ENCODE peak calls at places on chromosomes 13 and 19, in five cellular contexts. One of them, this sample, is unnamed.
A peak's percentile ranks its signal among the peaks of the same experiment; 100 is the strongest.

GRCh38 chr13:99415014-99415650 is 86.1 kb upstream of the TM9SF2 start:
- DNase-seq in T-helper 22 cell: no peak
- DNase-seq in stimulated activated effector memory CD8-positive, alpha-beta T cell treated with anti-CD3 and anti-CD28 coated beads, Interleukin-12 subunit alpha, Interleukin-12 subunit beta, amount 100 ng/mL, for 72 hours: no peak
- DNase-seq in cardiac fibroblast: no peak
- DNase-seq in effector CD4-positive, alpha-beta T cell: no peak
- DNase-seq in this sample: no peak

GRCh38 chr13:48783181-48783630 is 129.5 kb downstream of the CYSLTR2 start:
- DNase-seq in T-helper 22 cell: no peak
- DNase-seq in stimulated activated effector memory CD8-positive, alpha-beta T cell treated with anti-CD3 and anti-CD28 coated beads, Interleukin-12 subunit alpha, Interleukin-12 subunit beta, amount 100 ng/mL, for 72 hours: no peak
- DNase-seq in cardiac fibroblast: peak; percentile 100
- DNase-seq in effector CD4-positive, alpha-beta T cell: no peak
- DNase-seq in this sample: peak; percentile 61

GRCh38 chr13:36813226-36813625 is 5.8 kb upstream of the RFXAP start:
- DNase-seq in T-helper 22 cell: no peak
- DNase-seq in stimulated activated effector memory CD8-positive, alpha-beta T cell treated with anti-CD3 and anti-CD28 coated beads, Interleukin-12 subunit alpha, Interleukin-12 subunit beta, amount 100 ng/mL, for 72 hours: no peak
- DNase-seq in cardiac fibroblast: no peak
- DNase-seq in effector CD4-positive, alpha-beta T cell: no peak
- DNase-seq in this sample: no peak

GRCh38 chr13:33351324-33351723 is 65.8 kb upstream of the STARD13 start:
- DNase-seq in T-helper 22 cell: no peak
- DNase-seq in stimulated activated effector memory CD8-positive, alpha-beta T cell treated with anti-CD3 and anti-CD28 coated beads, Interleukin-12 subunit alpha, Interleukin-12 subunit beta, amount 100 ng/mL, for 72 hours: no peak
- DNase-seq in cardiac fibroblast: peak; percentile 83
- DNase-seq in effector CD4-positive, alpha-beta T cell: no peak
- DNase-seq in this sample: no peak

GRCh38 chr19:35222373-35223005 is 6.0 kb downstream of the FAM187B start:
- DNase-seq in T-helper 22 cell: no peak
- DNase-seq in stimulated activated effector memory CD8-positive, alpha-beta T cell treated with anti-CD3 and anti-CD28 coated beads, Interleukin-12 subunit alpha, Interleukin-12 subunit beta, amount 100 ng/mL, for 72 hours: no peak
- DNase-seq in cardiac fibroblast: no peak
- DNase-seq in effector CD4-positive, alpha-beta T cell: no peak
- DNase-seq in this sample: no peak

GRCh38 chr19:47373246-47374240 is 24.4 kb downstream of the DHX34 start:
- DNase-seq in T-helper 22 cell: no peak
- DNase-seq in stimulated activated effector memory CD8-positive, alpha-beta T cell treated with anti-CD3 and anti-CD28 coated beads, Interleukin-12 subunit alpha, Interleukin-12 subunit beta, amount 100 ng/mL, for 72 hours: no peak
- DNase-seq in cardiac fibroblast: no peak
- DNase-seq in effector CD4-positive, alpha-beta T cell: no peak
- DNase-seq in this sample: no peak

GRCh38 chr19:30450945-30451344 is 78.8 kb downstream of the ZNF536 start:
- DNase-seq in T-helper 22 cell: no peak
- DNase-seq in stimulated activated effector memory CD8-positive, alpha-beta T cell treated with anti-CD3 and anti-CD28 coated beads, Interleukin-12 subunit alpha, Interleukin-12 subunit beta, amount 100 ng/mL, for 72 hours: no peak
- DNase-seq in cardiac fibroblast: no peak
- DNase-seq in effector CD4-positive, alpha-beta T cell: no peak
- DNase-seq in this sample: no peak

GRCh38 chr13:29594710-29595379 is 643 bp downstream of the SLC7A1 start:
- DNase-seq in T-helper 22 cell: peak; percentile 32
- DNase-seq in stimulated activated effector memory CD8-positive, alpha-beta T cell treated with anti-CD3 and anti-CD28 coated beads, Interleukin-12 subunit alpha, Interleukin-12 subunit beta, amount 100 ng/mL, for 72 hours: peak; percentile 90
- DNase-seq in cardiac fibroblast: peak; percentile 64
- DNase-seq in effector CD4-positive, alpha-beta T cell: peak; percentile 45
- DNase-seq in this sample: peak; percentile 66

GRCh38 chr13:113616281-113616906 is 31.8 kb downstream of the TFDP1 start:
- DNase-seq in T-helper 22 cell: no peak
- DNase-seq in stimulated activated effector memory CD8-positive, alpha-beta T cell treated with anti-CD3 and anti-CD28 coated beads, Interleukin-12 subunit alpha, Interleukin-12 subunit beta, amount 100 ng/mL, for 72 hours: no peak
- DNase-seq in cardiac fibroblast: no peak
- DNase-seq in effector CD4-positive, alpha-beta T cell: no peak
- DNase-seq in this sample: no peak

GRCh38 chr13:40149611-40150283 is 494.3 kb downstream of the COG6 start:
- DNase-seq in T-helper 22 cell: no peak
- DNase-seq in stimulated activated effector memory CD8-positive, alpha-beta T cell treated with anti-CD3 and anti-CD28 coated beads, Interleukin-12 subunit alpha, Interleukin-12 subunit beta, amount 100 ng/mL, for 72 hours: no peak
- DNase-seq in cardiac fibroblast: peak; percentile 91
- DNase-seq in effector CD4-positive, alpha-beta T cell: no peak
- DNase-seq in this sample: no peak

GRCh38 chr19:14943601-14944000 is 2.3 kb downstream of the OR7C2 start:
- DNase-seq in T-helper 22 cell: no peak
- DNase-seq in stimulated activated effector memory CD8-positive, alpha-beta T cell treated with anti-CD3 and anti-CD28 coated beads, Interleukin-12 subunit alpha, Interleukin-12 subunit beta, amount 100 ng/mL, for 72 hours: no peak
- DNase-seq in cardiac fibroblast: peak; percentile 51
- DNase-seq in effector CD4-positive, alpha-beta T cell: no peak
- DNase-seq in this sample: no peak

GRCh38 chr19:31825134-31826094 is 476.2 kb upstream of the TSHZ3 start:
- DNase-seq in T-helper 22 cell: no peak
- DNase-seq in stimulated activated effector memory CD8-positive, alpha-beta T cell treated with anti-CD3 and anti-CD28 coated beads, Interleukin-12 subunit alpha, Interleukin-12 subunit beta, amount 100 ng/mL, for 72 hours: no peak
- DNase-seq in cardiac fibroblast: no peak
- DNase-seq in effector CD4-positive, alpha-beta T cell: no peak
- DNase-seq in this sample: no peak

GRCh38 chr13:40668335-40668734 is 1.9 kb upstream of the FOXO1 start:
- DNase-seq in T-helper 22 cell: peak; percentile 2
- DNase-seq in stimulated activated effector memory CD8-positive, alpha-beta T cell treated with anti-CD3 and anti-CD28 coated beads, Interleukin-12 subunit alpha, Interleukin-12 subunit beta, amount 100 ng/mL, for 72 hours: peak; percentile 66
- DNase-seq in cardiac fibroblast: peak; percentile 36
- DNase-seq in effector CD4-positive, alpha-beta T cell: peak; percentile 10
- DNase-seq in this sample: peak; percentile 7

GRCh38 chr19:49954933-49955332 is 6.0 kb downstream of the SIGLEC11 start:
- DNase-seq in T-helper 22 cell: no peak
- DNase-seq in stimulated activated effector memory CD8-positive, alpha-beta T cell treated with anti-CD3 and anti-CD28 coated beads, Interleukin-12 subunit alpha, Interleukin-12 subunit beta, amount 100 ng/mL, for 72 hours: no peak
- DNase-seq in cardiac fibroblast: no peak
- DNase-seq in effector CD4-positive, alpha-beta T cell: no peak
- DNase-seq in this sample: no peak

GRCh38 chr13:76533251-76533650 is 353.0 kb downstream of the KCTD12 start:
- DNase-seq in T-helper 22 cell: no peak
- DNase-seq in stimulated activated effector memory CD8-positive, alpha-beta T cell treated with anti-CD3 and anti-CD28 coated beads, Interleukin-12 subunit alpha, Interleukin-12 subunit beta, amount 100 ng/mL, for 72 hours: no peak
- DNase-seq in cardiac fibroblast: peak; percentile 51
- DNase-seq in effector CD4-positive, alpha-beta T cell: no peak
- DNase-seq in this sample: no peak

GRCh38 chr19:54069482-54069881 is 5.8 kb upstream of the VSTM1 start:
- DNase-seq in T-helper 22 cell: no peak
- DNase-seq in stimulated activated effector memory CD8-positive, alpha-beta T cell treated with anti-CD3 and anti-CD28 coated beads, Interleukin-12 subunit alpha, Interleukin-12 subunit beta, amount 100 ng/mL, for 72 hours: no peak
- DNase-seq in cardiac fibroblast: no peak
- DNase-seq in effector CD4-positive, alpha-beta T cell: no peak
- DNase-seq in this sample: no peak

GRCh38 chr13:87052731-87053130 is 618.4 kb upstream of the SLITRK5 start:
- DNase-seq in T-helper 22 cell: no peak
- DNase-seq in stimulated activated effector memory CD8-positive, alpha-beta T cell treated with anti-CD3 and anti-CD28 coated beads, Interleukin-12 subunit alpha, Interleukin-12 subunit beta, amount 100 ng/mL, for 72 hours: no peak
- DNase-seq in cardiac fibroblast: peak; percentile 4
- DNase-seq in effector CD4-positive, alpha-beta T cell: no peak
- DNase-seq in this sample: no peak

GRCh38 chr19:30512748-30513389 is 140.7 kb downstream of the ZNF536 start:
- DNase-seq in T-helper 22 cell: no peak
- DNase-seq in stimulated activated effector memory CD8-positive, alpha-beta T cell treated with anti-CD3 and anti-CD28 coated beads, Interleukin-12 subunit alpha, Interleukin-12 subunit beta, amount 100 ng/mL, for 72 hours: no peak
- DNase-seq in cardiac fibroblast: no peak
- DNase-seq in effector CD4-positive, alpha-beta T cell: no peak
- DNase-seq in this sample: no peak

GRCh38 chr13:33213024-33213795 is 72.3 kb downstream of the STARD13 start:
- DNase-seq in T-helper 22 cell: no peak
- DNase-seq in stimulated activated effector memory CD8-positive, alpha-beta T cell treated with anti-CD3 and anti-CD28 coated beads, Interleukin-12 subunit alpha, Interleukin-12 subunit beta, amount 100 ng/mL, for 72 hours: no peak
- DNase-seq in cardiac fibroblast: no peak
- DNase-seq in effector CD4-positive, alpha-beta T cell: no peak
- DNase-seq in this sample: no peak

GRCh38 chr13:112931028-112931934 is 37.7 kb upstream of the MCF2L start:
- DNase-seq in T-helper 22 cell: no peak
- DNase-seq in stimulated activated effector memory CD8-positive, alpha-beta T cell treated with anti-CD3 and anti-CD28 coated beads, Interleukin-12 subunit alpha, Interleukin-12 subunit beta, amount 100 ng/mL, for 72 hours: no peak
- DNase-seq in cardiac fibroblast: peak; percentile 80
- DNase-seq in effector CD4-positive, alpha-beta T cell: no peak
- DNase-seq in this sample: no peak

GRCh38 chr13:96431044-96431581 is 341.2 kb downstream of the HS6ST3 start:
- DNase-seq in T-helper 22 cell: no peak
- DNase-seq in stimulated activated effector memory CD8-positive, alpha-beta T cell treated with anti-CD3 and anti-CD28 coated beads, Interleukin-12 subunit alpha, Interleukin-12 subunit beta, amount 100 ng/mL, for 72 hours: no peak
- DNase-seq in cardiac fibroblast: peak; percentile 2
- DNase-seq in effector CD4-positive, alpha-beta T cell: no peak
- DNase-seq in this sample: no peak

This sample was measured in NK-92 treated with Interleukin-12 subunit alpha and Interleukin-12 subunit beta, amount 100 ng/mL, for 24 hours.